ENCODE peak calls at places on chromosomes 1 and 21, in ten cellular contexts. One of them, this sample, is unnamed.

GRCh38 chr1:145795257-145795881 is 28.5 kb downstream of the RNF115 start:
- DNase-seq in psoas muscle: no peak
- DNase-seq in progenitor cell of endocrine pancreas: no peak
- DNase-seq in mesothelial cell of epicardium: no peak
- DNase-seq in AG09319: no peak
- DNase-seq in WTC11: no peak
- DNase-seq in neural crest cell: no peak
- DNase-seq in HFFc6: no peak
- DNase-seq in PC-3: no peak
- DNase-seq in foreskin fibroblast: no peak
- DNase-seq in this sample: no peak

GRCh38 chr21:43903451-43904091 is 38.5 kb downstream of the AGPAT3 start:
- DNase-seq in PC-3: no peak
- DNase-seq in foreskin fibroblast: no peak
- DNase-seq in psoas muscle: peak
- DNase-seq in neural crest cell: peak
- DNase-seq in mesothelial cell of epicardium: no peak
- DNase-seq in AG09319: no peak
- DNase-seq in WTC11: no peak
- DNase-seq in HFFc6: no peak
- DNase-seq in progenitor cell of endocrine pancreas: no peak
- DNase-seq in this sample: no peak

GRCh38 chr1:208207388-208208131 is 36.6 kb downstream of the PLXNA2 start:
- DNase-seq in mesothelial cell of epicardium: no peak
- DNase-seq in psoas muscle: peak
- DNase-seq in HFFc6: peak
- DNase-seq in PC-3: no peak
- DNase-seq in neural crest cell: no peak
- DNase-seq in progenitor cell of endocrine pancreas: no peak
- DNase-seq in foreskin fibroblast: peak
- DNase-seq in WTC11: no peak
- DNase-seq in AG09319: no peak
- DNase-seq in this sample: no peak

GRCh38 chr1:218409946-218410510 is 64.9 kb downstream of the TGFB2 start:
- DNase-seq in HFFc6: peak
- DNase-seq in WTC11: no peak
- DNase-seq in psoas muscle: no peak
- DNase-seq in foreskin fibroblast: no peak
- DNase-seq in AG09319: no peak
- DNase-seq in PC-3: peak
- DNase-seq in neural crest cell: no peak
- DNase-seq in progenitor cell of endocrine pancreas: no peak
- DNase-seq in mesothelial cell of epicardium: no peak
- DNase-seq in this sample: no peak

GRCh38 chr1:81827942-81828341 is 27.2 kb downstream of the ADGRL2 start:
- DNase-seq in mesothelial cell of epicardium: no peak
- DNase-seq in psoas muscle: no peak
- DNase-seq in foreskin fibroblast: no peak
- DNase-seq in neural crest cell: no peak
- DNase-seq in HFFc6: no peak
- DNase-seq in progenitor cell of endocrine pancreas: no peak
- DNase-seq in PC-3: no peak
- DNase-seq in AG09319: no peak
- DNase-seq in WTC11: no peak
- DNase-seq in this sample: no peak

GRCh38 chr1:240027059-240027462 is 64.6 kb upstream of the FMN2 start:
- DNase-seq in PC-3: peak
- DNase-seq in mesothelial cell of epicardium: peak
- DNase-seq in HFFc6: peak
- DNase-seq in WTC11: peak
- DNase-seq in neural crest cell: peak
- DNase-seq in progenitor cell of endocrine pancreas: peak
- DNase-seq in psoas muscle: no peak
- DNase-seq in foreskin fibroblast: peak
- DNase-seq in AG09319: no peak
- DNase-seq in this sample: no peak

GRCh38 chr1:62484824-62485468 is 48.1 kb downstream of the USP1 start:
- DNase-seq in PC-3: no peak
- DNase-seq in foreskin fibroblast: no peak
- DNase-seq in psoas muscle: no peak
- DNase-seq in WTC11: no peak
- DNase-seq in neural crest cell: no peak
- DNase-seq in HFFc6: no peak
- DNase-seq in AG09319: no peak
- DNase-seq in mesothelial cell of epicardium: no peak
- DNase-seq in progenitor cell of endocrine pancreas: no peak
- DNase-seq in this sample: no peak

GRCh38 chr1:65112811-65113210 is 35.2 kb upstream of the AK4 start:
- DNase-seq in HFFc6: no peak
- DNase-seq in foreskin fibroblast: no peak
- DNase-seq in WTC11: no peak
- DNase-seq in neural crest cell: no peak
- DNase-seq in progenitor cell of endocrine pancreas: no peak
- DNase-seq in mesothelial cell of epicardium: no peak
- DNase-seq in psoas muscle: no peak
- DNase-seq in PC-3: no peak
- DNase-seq in AG09319: no peak
- DNase-seq in this sample: no peak

GRCh38 chr1:57310992-57311790 is 112.7 kb downstream of the DAB1 start:
- DNase-seq in mesothelial cell of epicardium: no peak
- DNase-seq in HFFc6: no peak
- DNase-seq in progenitor cell of endocrine pancreas: no peak
- DNase-seq in psoas muscle: no peak
- DNase-seq in neural crest cell: no peak
- DNase-seq in PC-3: no peak
- DNase-seq in foreskin fibroblast: no peak
- DNase-seq in WTC11: no peak
- DNase-seq in AG09319: no peak
- DNase-seq in this sample: no peak

GRCh38 chr1:56968878-56969495 is 3.2 kb upstream of the C8B start:
- DNase-seq in foreskin fibroblast: no peak
- DNase-seq in neural crest cell: no peak
- DNase-seq in AG09319: no peak
- DNase-seq in progenitor cell of endocrine pancreas: no peak
- DNase-seq in HFFc6: no peak
- DNase-seq in psoas muscle: no peak
- DNase-seq in mesothelial cell of epicardium: no peak
- DNase-seq in WTC11: no peak
- DNase-seq in PC-3: no peak
- DNase-seq in this sample: no peak

GRCh38 chr1:156122519-156123355 is 8.2 kb downstream of the LMNA start:
- DNase-seq in PC-3: peak
- DNase-seq in neural crest cell: no peak
- DNase-seq in psoas muscle: peak
- DNase-seq in WTC11: no peak
- DNase-seq in foreskin fibroblast: peak
- DNase-seq in HFFc6: peak
- DNase-seq in progenitor cell of endocrine pancreas: no peak
- DNase-seq in AG09319: no peak
- DNase-seq in mesothelial cell of epicardium: no peak
- DNase-seq in this sample: peak

GRCh38 chr1:156121441-156121840 is 6.9 kb downstream of the LMNA start:
- DNase-seq in AG09319: no peak
- DNase-seq in WTC11: no peak
- DNase-seq in progenitor cell of endocrine pancreas: no peak
- DNase-seq in neural crest cell: no peak
- DNase-seq in mesothelial cell of epicardium: no peak
- DNase-seq in HFFc6: no peak
- DNase-seq in PC-3: no peak
- DNase-seq in foreskin fibroblast: no peak
- DNase-seq in psoas muscle: no peak
- DNase-seq in this sample: no peak

GRCh38 chr1:156122086-156122485 is 7.6 kb downstream of the LMNA start:
- DNase-seq in PC-3: no peak
- DNase-seq in neural crest cell: no peak
- DNase-seq in WTC11: no peak
- DNase-seq in foreskin fibroblast: no peak
- DNase-seq in HFFc6: no peak
- DNase-seq in mesothelial cell of epicardium: no peak
- DNase-seq in progenitor cell of endocrine pancreas: no peak
- DNase-seq in AG09319: no peak
- DNase-seq in psoas muscle: no peak
- DNase-seq in this sample: no peak

GRCh38 chr1:156124557-156125483 is 10.3 kb downstream of the LMNA start:
- DNase-seq in WTC11: no peak
- DNase-seq in progenitor cell of endocrine pancreas: no peak
- DNase-seq in psoas muscle: peak
- DNase-seq in neural crest cell: no peak
- DNase-seq in foreskin fibroblast: peak
- DNase-seq in mesothelial cell of epicardium: no peak
- DNase-seq in HFFc6: no peak
- DNase-seq in PC-3: peak
- DNase-seq in AG09319: no peak
- DNase-seq in this sample: no peak

GRCh38 chr1:156123356-156124196 is 9.1 kb downstream of the LMNA start:
- DNase-seq in neural crest cell: peak
- DNase-seq in mesothelial cell of epicardium: peak
- DNase-seq in progenitor cell of endocrine pancreas: no peak
- DNase-seq in PC-3: peak
- DNase-seq in HFFc6: peak
- DNase-seq in foreskin fibroblast: peak
- DNase-seq in AG09319: peak
- DNase-seq in WTC11: peak
- DNase-seq in psoas muscle: peak
- DNase-seq in this sample: peak
- TF ChIP-seq CTCF in neural crest cell: peak
- TF ChIP-seq CTCF in mesothelial cell of epicardium: no peak
- TF ChIP-seq CTCF in progenitor cell of endocrine pancreas: no peak
- TF ChIP-seq CTCF in PC-3: peak
- TF ChIP-seq CTCF in HFFc6: peak
- TF ChIP-seq CTCF in foreskin fibroblast: peak
- TF ChIP-seq CTCF in AG09319: peak
- TF ChIP-seq CTCF in WTC11: peak
- TF ChIP-seq CTCF in psoas muscle: peak
- TF ChIP-seq CTCF in this sample: no peak

DNA sequence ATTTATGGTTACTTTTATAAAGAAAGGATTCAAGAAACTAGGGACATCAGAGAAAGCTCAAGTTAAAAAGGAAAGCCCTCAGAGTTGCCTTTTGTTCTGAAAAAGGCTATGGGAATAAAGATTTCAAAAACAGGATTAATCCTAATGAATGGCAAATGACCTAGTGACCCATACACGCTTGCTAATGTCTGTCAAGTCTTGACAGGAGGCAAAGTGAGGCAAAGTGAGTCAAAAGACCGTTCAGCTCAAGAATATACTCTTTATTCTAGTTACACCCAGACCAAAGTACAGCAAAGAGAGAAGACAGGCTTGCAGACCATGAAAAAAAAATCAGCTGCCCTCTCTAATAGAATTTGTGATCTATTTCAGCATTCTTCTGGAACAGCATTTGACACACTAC is 3.5 kb downstream of the ZNF436 start:
- DNase-seq in AG09319: no peak
- DNase-seq in foreskin fibroblast: no peak
- DNase-seq in psoas muscle: no peak
- DNase-seq in WTC11: no peak
- DNase-seq in PC-3: no peak
- DNase-seq in HFFc6: no peak
- DNase-seq in neural crest cell: no peak
- DNase-seq in progenitor cell of endocrine pancreas: no peak
- DNase-seq in mesothelial cell of epicardium: no peak
- DNase-seq in this sample: no peak
- TF ChIP-seq CTCF in AG09319: no peak
- TF ChIP-seq CTCF in foreskin fibroblast: no peak
- TF ChIP-seq CTCF in psoas muscle: no peak
- TF ChIP-seq CTCF in WTC11: no peak
- TF ChIP-seq CTCF in PC-3: no peak
- TF ChIP-seq CTCF in HFFc6: no peak
- TF ChIP-seq CTCF in neural crest cell: no peak
- TF ChIP-seq CTCF in progenitor cell of endocrine pancreas: no peak
- TF ChIP-seq CTCF in mesothelial cell of epicardium: no peak
- TF ChIP-seq CTCF in this sample: no peak

DNA sequence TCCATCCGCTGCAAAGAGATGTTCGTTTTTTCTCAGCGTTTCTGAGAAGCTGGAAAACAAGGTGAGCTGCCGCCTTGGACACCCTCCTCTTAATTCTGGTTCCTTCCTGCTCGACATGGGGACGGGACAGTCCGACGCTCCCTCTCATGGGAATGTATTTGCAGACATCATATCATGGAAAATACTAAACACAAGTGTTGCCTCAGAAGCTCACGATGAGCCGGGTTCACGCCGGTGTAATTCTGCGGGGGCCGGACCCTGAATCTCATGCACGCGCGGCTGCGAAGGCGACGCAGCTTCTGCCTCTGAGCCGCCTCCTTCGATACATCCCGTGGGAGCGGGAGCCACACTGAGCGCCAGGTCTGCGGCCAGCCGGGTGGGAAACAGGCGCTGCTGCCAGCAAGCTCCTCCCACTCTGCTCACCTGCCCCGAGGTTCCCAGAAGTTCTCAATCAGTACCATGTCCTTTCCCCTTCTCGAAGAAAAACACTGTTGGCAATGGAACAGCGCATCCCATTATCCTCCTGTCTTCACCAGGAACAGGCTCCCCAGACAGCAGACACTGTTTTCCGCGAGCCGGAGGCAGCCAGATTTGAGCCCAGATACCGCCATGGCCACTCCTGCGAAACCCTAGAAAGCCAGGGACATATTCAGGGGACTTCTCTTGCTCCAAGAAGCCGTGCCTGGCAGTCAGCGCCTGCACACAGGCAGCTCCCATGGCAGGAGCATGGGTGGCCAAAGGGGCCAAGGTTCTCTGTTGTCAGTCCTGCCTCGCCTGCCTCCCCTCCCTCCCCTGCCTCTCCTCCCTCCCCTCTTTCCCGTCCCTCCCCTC is 98.0 kb downstream of the WDR4 start:
- DNase-seq in HFFc6: no peak
- DNase-seq in progenitor cell of endocrine pancreas: peak
- DNase-seq in AG09319: no peak
- DNase-seq in foreskin fibroblast: no peak
- DNase-seq in psoas muscle: no peak
- DNase-seq in WTC11: peak
- DNase-seq in mesothelial cell of epicardium: peak
- DNase-seq in neural crest cell: no peak
- DNase-seq in PC-3: peak
- DNase-seq in this sample: no peak
- TF ChIP-seq CTCF in HFFc6: no peak
- TF ChIP-seq CTCF in progenitor cell of endocrine pancreas: no peak
- TF ChIP-seq CTCF in AG09319: no peak
- TF ChIP-seq CTCF in foreskin fibroblast: no peak
- TF ChIP-seq CTCF in psoas muscle: no peak
- TF ChIP-seq CTCF in WTC11: no peak
- TF ChIP-seq CTCF in mesothelial cell of epicardium: no peak
- TF ChIP-seq CTCF in neural crest cell: peak
- TF ChIP-seq CTCF in PC-3: no peak
- TF ChIP-seq CTCF in this sample: no peak

GRCh38 chr1:44819257-44819593 is 10.9 kb downstream of the BTBD19 start:
- DNase-seq in neural crest cell: no peak
- DNase-seq in PC-3: no peak
- DNase-seq in AG09319: no peak
- DNase-seq in foreskin fibroblast: no peak
- DNase-seq in WTC11: no peak
- DNase-seq in HFFc6: no peak
- DNase-seq in progenitor cell of endocrine pancreas: no peak
- DNase-seq in mesothelial cell of epicardium: no peak
- DNase-seq in psoas muscle: no peak
- DNase-seq in this sample: no peak
- TF ChIP-seq CTCF in neural crest cell: no peak
- TF ChIP-seq CTCF in PC-3: no peak
- TF ChIP-seq CTCF in AG09319: no peak
- TF ChIP-seq CTCF in foreskin fibroblast: no peak
- TF ChIP-seq CTCF in WTC11: no peak
- TF ChIP-seq CTCF in HFFc6: peak
- TF ChIP-seq CTCF in progenitor cell of endocrine pancreas: no peak
- TF ChIP-seq CTCF in mesothelial cell of epicardium: no peak
- TF ChIP-seq CTCF in psoas muscle: no peak
- TF ChIP-seq CTCF in this sample: no peak

GRCh38 chr1:225441314-225442119 is 13.7 kb upstream of the LBR start:
- DNase-seq in mesothelial cell of epicardium: no peak
- DNase-seq in HFFc6: no peak
- DNase-seq in progenitor cell of endocrine pancreas: no peak
- DNase-seq in AG09319: no peak
- DNase-seq in psoas muscle: no peak
- DNase-seq in neural crest cell: no peak
- DNase-seq in foreskin fibroblast: no peak
- DNase-seq in PC-3: no peak
- DNase-seq in WTC11: no peak
- DNase-seq in this sample: no peak
- TF ChIP-seq CTCF in mesothelial cell of epicardium: no peak
- TF ChIP-seq CTCF in HFFc6: peak
- TF ChIP-seq CTCF in progenitor cell of endocrine pancreas: peak
- TF ChIP-seq CTCF in AG09319: no peak
- TF ChIP-seq CTCF in psoas muscle: no peak
- TF ChIP-seq CTCF in neural crest cell: no peak
- TF ChIP-seq CTCF in foreskin fibroblast: peak
- TF ChIP-seq CTCF in PC-3: peak
- TF ChIP-seq CTCF in WTC11: no peak
- TF ChIP-seq CTCF in this sample: no peak

This sample was measured in omental fat pad.